ENCODE peak calls at places on chromosomes 4 and X, in four cellular contexts. Z is PC-3, J is left ventricle myocardium superior, D is NCI-H1436. R is an unnamed sample.

GRCh38 chr4:26322349-26322748 is 1.5 kb downstream of the RBPJ start:
- DNase-seq in Z (no peak), J (no peak), D (no peak), R (no peak)

GRCh38 chrX:132631579-132632232 is 142.9 kb upstream of the MBNL3 start:
- DNase-seq in Z (peak; percentile 55), D (peak; percentile 13), J (no peak), R (peak; percentile 41)

GRCh38 chr4:40550900-40551546 is 78.6 kb downstream of the RBM47 start:
- DNase-seq in J (no peak), D (peak; percentile 18), Z (peak; percentile 53), R (peak; percentile 87)

GRCh38 chr4:132169660-132170059 is 979.4 kb upstream of the PCDH10 start:
- DNase-seq in D (no peak), Z (no peak), J (no peak), R (no peak)

GRCh38 chr4:143270266-143270838 is 66.3 kb upstream of the GAB1 start:
- DNase-seq in J (no peak), D (no peak), Z (no peak), R (no peak)

GRCh38 chrX:150692837-150693781 is at the start of gene MTMR1:
- DNase-seq in Z (peak; percentile 30), D (peak; percentile 61), J (peak; percentile 57), R (peak; percentile 30)

GRCh38 chrX:150361070-150361776 is 1.9 kb upstream of the MAMLD1 start:
- DNase-seq in J (no peak), D (no peak), Z (peak; percentile 18), R (peak; percentile 62)

GRCh38 chr4:186190456-186191265 is 706 bp upstream of the CYP4V2 start:
- DNase-seq in D (no peak), Z (no peak), J (no peak), R (peak; percentile 23)

GRCh38 chrX:40933132-40934078 is 151.8 kb upstream of the USP9X start:
- DNase-seq in J (no peak), D (no peak), Z (peak; percentile 27), R (peak; percentile 36)

GRCh38 chr4:94523617-94524016 is 71.9 kb downstream of the PDLIM5 start:
- DNase-seq in Z (peak; percentile 31), D (no peak), J (no peak), R (peak; percentile 44)

GRCh38 chr4:88119951-88120350 is 38.5 kb downstream of the ABCG2 start:
- DNase-seq in D (no peak), Z (no peak), J (no peak), R (no peak)

GRCh38 chr4:133084421-133084820 is 64.7 kb upstream of the PCDH10 start:
- DNase-seq in D (no peak), Z (peak; percentile 18), J (no peak), R (no peak)

GRCh38 chr4:159410076-159410777 is 307.3 kb downstream of the RAPGEF2 start:
- DNase-seq in J (no peak), Z (peak; percentile 87), D (no peak), R (peak; percentile 87)

GRCh38 chrX:144637731-144638130 is 609.6 kb upstream of the SPANXN1 start:
- DNase-seq in J (no peak), Z (no peak), D (no peak), R (peak; percentile 85)

GRCh38 chrX:130975947-130976346 is 72.9 kb upstream of the ENOX2 start:
- DNase-seq in J (no peak), Z (peak; percentile 79), D (peak; percentile 35), R (peak; percentile 63)

GRCh38 chr4:159227984-159228383 is 125.1 kb downstream of the RAPGEF2 start:
- DNase-seq in J (peak; percentile 82), D (no peak), Z (no peak), R (peak; percentile 89)

GRCh38 chr4:71254451-71255012 is 84.3 kb upstream of the SLC4A4 start:
- DNase-seq in D (no peak), Z (peak; percentile 23), J (no peak), R (no peak)

GRCh38 chrX:68646421-68646820 is 1.0 kb upstream of the STARD8 start:
- DNase-seq in J (peak; percentile 44), Z (no peak), D (no peak), R (no peak)

GRCh38 chr4:158817562-158818370 is 48.9 kb downstream of the FNIP2 start:
- DNase-seq in J (no peak), D (no peak), Z (no peak), R (peak; percentile 60)

GRCh38 chr4:113645771-113646455 is 115.6 kb downstream of the CAMK2D start:
- DNase-seq in Z (peak; percentile 89), J (no peak), D (no peak), R (peak; percentile 73)

GRCh38 chr4:108861339-108861738 is 98.5 kb upstream of the ETNPPL start:
- DNase-seq in J (peak; percentile 35), Z (peak; percentile 7), D (no peak), R (peak; percentile 4)

GRCh38 chrX:139518475-139518874 is 12.1 kb upstream of the F9 start:
- DNase-seq in D (no peak), J (no peak), Z (no peak), R (no peak)

GRCh38 chr4:83890816-83891215 is 354.9 kb downstream of the GPAT3 start:
- DNase-seq in D (no peak), J (no peak), Z (no peak), R (peak; percentile 78)

GRCh38 chr4:160371446-160371845 is 1268.6 kb downstream of the RAPGEF2 start:
- DNase-seq in Z (no peak), J (no peak), D (no peak), R (no peak)

GRCh38 chr4:26780524-26780923 is 80.1 kb upstream of the STIM2 start:
- DNase-seq in J (no peak), Z (peak; percentile 83), D (no peak), R (peak; percentile 77)

GRCh38 chr4:19844436-19844835 is 407.3 kb upstream of the SLIT2 start:
- DNase-seq in Z (no peak), D (no peak), J (peak; percentile 29), R (peak; percentile 21)

R was measured in kidney tubule cell.